ENCODE peak calls at places on chromosome 6, in five cellular contexts. One of them, this sample, is unnamed.

GRCh38 chr6:30942338-30943060 is 1.7 kb downstream of the MUCL3 start:
- DNase-seq in stimulated activated CD4-positive, alpha-beta T cell treated with anti-CD3 and anti-CD28 coated beads, TNF-alpha, amount 100 ng/mL, for 1 hour: no peak
- DNase-seq in psoas muscle: peak; percentile 80
- DNase-seq in germinal center: no peak
- DNase-seq in activated T-cell treated with anti-CD3 and anti-CD28 coated beads, Interleukin-2, amount 50 U/mL, for 24 hours: no peak
- DNase-seq in this sample: no peak

GRCh38 chr6:21949211-21949801 is 347.5 kb downstream of the PRL start:
- DNase-seq in stimulated activated CD4-positive, alpha-beta T cell treated with anti-CD3 and anti-CD28 coated beads, TNF-alpha, amount 100 ng/mL, for 1 hour: no peak
- DNase-seq in psoas muscle: no peak
- DNase-seq in germinal center: no peak
- DNase-seq in activated T-cell treated with anti-CD3 and anti-CD28 coated beads, Interleukin-2, amount 50 U/mL, for 24 hours: no peak
- DNase-seq in this sample: no peak

GRCh38 chr6:113433506-113433991 is 423.6 kb upstream of the MARCKS start:
- DNase-seq in stimulated activated CD4-positive, alpha-beta T cell treated with anti-CD3 and anti-CD28 coated beads, TNF-alpha, amount 100 ng/mL, for 1 hour: no peak
- DNase-seq in psoas muscle: peak; percentile 67
- DNase-seq in germinal center: no peak
- DNase-seq in activated T-cell treated with anti-CD3 and anti-CD28 coated beads, Interleukin-2, amount 50 U/mL, for 24 hours: no peak
- DNase-seq in this sample: no peak

GRCh38 chr6:133512410-133513016 is 271.4 kb downstream of the EYA4 start:
- DNase-seq in stimulated activated CD4-positive, alpha-beta T cell treated with anti-CD3 and anti-CD28 coated beads, TNF-alpha, amount 100 ng/mL, for 1 hour: no peak
- DNase-seq in psoas muscle: no peak
- DNase-seq in germinal center: no peak
- DNase-seq in activated T-cell treated with anti-CD3 and anti-CD28 coated beads, Interleukin-2, amount 50 U/mL, for 24 hours: peak; percentile 35
- DNase-seq in this sample: no peak

GRCh38 chr6:33854572-33855030 is 50.8 kb upstream of the MLN start:
- DNase-seq in stimulated activated CD4-positive, alpha-beta T cell treated with anti-CD3 and anti-CD28 coated beads, TNF-alpha, amount 100 ng/mL, for 1 hour: no peak
- DNase-seq in psoas muscle: no peak
- DNase-seq in germinal center: no peak
- DNase-seq in activated T-cell treated with anti-CD3 and anti-CD28 coated beads, Interleukin-2, amount 50 U/mL, for 24 hours: no peak
- DNase-seq in this sample: no peak

GRCh38 chr6:87653074-87653962 is 48.7 kb downstream of the AKIRIN2 start:
- DNase-seq in stimulated activated CD4-positive, alpha-beta T cell treated with anti-CD3 and anti-CD28 coated beads, TNF-alpha, amount 100 ng/mL, for 1 hour: no peak
- DNase-seq in psoas muscle: no peak
- DNase-seq in germinal center: no peak
- DNase-seq in activated T-cell treated with anti-CD3 and anti-CD28 coated beads, Interleukin-2, amount 50 U/mL, for 24 hours: no peak
- DNase-seq in this sample: no peak

GRCh38 chr6:64489760-64490159 is 854.2 kb downstream of the PHF3 start:
- DNase-seq in stimulated activated CD4-positive, alpha-beta T cell treated with anti-CD3 and anti-CD28 coated beads, TNF-alpha, amount 100 ng/mL, for 1 hour: no peak
- DNase-seq in psoas muscle: no peak
- DNase-seq in germinal center: no peak
- DNase-seq in activated T-cell treated with anti-CD3 and anti-CD28 coated beads, Interleukin-2, amount 50 U/mL, for 24 hours: no peak
- DNase-seq in this sample: no peak

GRCh38 chr6:18115356-18115755 is 7.1 kb downstream of the NHLRC1 start:
- DNase-seq in stimulated activated CD4-positive, alpha-beta T cell treated with anti-CD3 and anti-CD28 coated beads, TNF-alpha, amount 100 ng/mL, for 1 hour: no peak
- DNase-seq in psoas muscle: no peak
- DNase-seq in germinal center: no peak
- DNase-seq in activated T-cell treated with anti-CD3 and anti-CD28 coated beads, Interleukin-2, amount 50 U/mL, for 24 hours: no peak
- DNase-seq in this sample: no peak

GRCh38 chr6:44512868-44513641 is 125.5 kb downstream of the CDC5L start:
- DNase-seq in stimulated activated CD4-positive, alpha-beta T cell treated with anti-CD3 and anti-CD28 coated beads, TNF-alpha, amount 100 ng/mL, for 1 hour: no peak
- DNase-seq in psoas muscle: no peak
- DNase-seq in germinal center: no peak
- DNase-seq in activated T-cell treated with anti-CD3 and anti-CD28 coated beads, Interleukin-2, amount 50 U/mL, for 24 hours: no peak
- DNase-seq in this sample: no peak

GRCh38 chr6:26235240-26235730 is 129.7 kb upstream of the BTN3A2 start:
- DNase-seq in stimulated activated CD4-positive, alpha-beta T cell treated with anti-CD3 and anti-CD28 coated beads, TNF-alpha, amount 100 ng/mL, for 1 hour: no peak
- DNase-seq in psoas muscle: no peak
- DNase-seq in germinal center: no peak
- DNase-seq in activated T-cell treated with anti-CD3 and anti-CD28 coated beads, Interleukin-2, amount 50 U/mL, for 24 hours: no peak
- DNase-seq in this sample: no peak

GRCh38 chr6:158485411-158485810 is 74.5 kb upstream of the TMEM181 start:
- DNase-seq in stimulated activated CD4-positive, alpha-beta T cell treated with anti-CD3 and anti-CD28 coated beads, TNF-alpha, amount 100 ng/mL, for 1 hour: no peak
- DNase-seq in psoas muscle: no peak
- DNase-seq in germinal center: no peak
- DNase-seq in activated T-cell treated with anti-CD3 and anti-CD28 coated beads, Interleukin-2, amount 50 U/mL, for 24 hours: no peak
- DNase-seq in this sample: no peak

GRCh38 chr6:78192057-78192456 is 539.2 kb downstream of the MEI4 start:
- DNase-seq in stimulated activated CD4-positive, alpha-beta T cell treated with anti-CD3 and anti-CD28 coated beads, TNF-alpha, amount 100 ng/mL, for 1 hour: no peak
- DNase-seq in psoas muscle: no peak
- DNase-seq in germinal center: no peak
- DNase-seq in activated T-cell treated with anti-CD3 and anti-CD28 coated beads, Interleukin-2, amount 50 U/mL, for 24 hours: no peak
- DNase-seq in this sample: no peak

GRCh38 chr6:108798672-108799355 is 49.4 kb upstream of the ARMC2 start:
- DNase-seq in stimulated activated CD4-positive, alpha-beta T cell treated with anti-CD3 and anti-CD28 coated beads, TNF-alpha, amount 100 ng/mL, for 1 hour: peak; percentile 6
- DNase-seq in psoas muscle: no peak
- DNase-seq in germinal center: no peak
- DNase-seq in activated T-cell treated with anti-CD3 and anti-CD28 coated beads, Interleukin-2, amount 50 U/mL, for 24 hours: peak; percentile 59
- DNase-seq in this sample: no peak

GRCh38 chr6:15796130-15796766 is 133.4 kb upstream of the DTNBP1 start:
- DNase-seq in stimulated activated CD4-positive, alpha-beta T cell treated with anti-CD3 and anti-CD28 coated beads, TNF-alpha, amount 100 ng/mL, for 1 hour: no peak
- DNase-seq in psoas muscle: no peak
- DNase-seq in germinal center: no peak
- DNase-seq in activated T-cell treated with anti-CD3 and anti-CD28 coated beads, Interleukin-2, amount 50 U/mL, for 24 hours: no peak
- DNase-seq in this sample: no peak

GRCh38 chr6:135438907-135439535 is 58.5 kb downstream of the AHI1 start:
- DNase-seq in stimulated activated CD4-positive, alpha-beta T cell treated with anti-CD3 and anti-CD28 coated beads, TNF-alpha, amount 100 ng/mL, for 1 hour: no peak
- DNase-seq in psoas muscle: no peak
- DNase-seq in germinal center: peak; percentile 18
- DNase-seq in activated T-cell treated with anti-CD3 and anti-CD28 coated beads, Interleukin-2, amount 50 U/mL, for 24 hours: no peak
- DNase-seq in this sample: no peak

GRCh38 chr6:130632288-130632687 is 194.9 kb upstream of the SMLR1 start:
- DNase-seq in stimulated activated CD4-positive, alpha-beta T cell treated with anti-CD3 and anti-CD28 coated beads, TNF-alpha, amount 100 ng/mL, for 1 hour: no peak
- DNase-seq in psoas muscle: no peak
- DNase-seq in germinal center: no peak
- DNase-seq in activated T-cell treated with anti-CD3 and anti-CD28 coated beads, Interleukin-2, amount 50 U/mL, for 24 hours: no peak
- DNase-seq in this sample: no peak

GRCh38 chr6:11428895-11429294 is 108.7 kb upstream of the TMEM170B start:
- DNase-seq in stimulated activated CD4-positive, alpha-beta T cell treated with anti-CD3 and anti-CD28 coated beads, TNF-alpha, amount 100 ng/mL, for 1 hour: no peak
- DNase-seq in psoas muscle: no peak
- DNase-seq in germinal center: no peak
- DNase-seq in activated T-cell treated with anti-CD3 and anti-CD28 coated beads, Interleukin-2, amount 50 U/mL, for 24 hours: no peak
- DNase-seq in this sample: no peak

GRCh38 chr6:152273638-152274037 is 363.5 kb downstream of the SYNE1 start:
- DNase-seq in stimulated activated CD4-positive, alpha-beta T cell treated with anti-CD3 and anti-CD28 coated beads, TNF-alpha, amount 100 ng/mL, for 1 hour: no peak
- DNase-seq in psoas muscle: peak; percentile 68
- DNase-seq in germinal center: no peak
- DNase-seq in activated T-cell treated with anti-CD3 and anti-CD28 coated beads, Interleukin-2, amount 50 U/mL, for 24 hours: no peak
- DNase-seq in this sample: no peak

GRCh38 chr6:34233867-34234266 is 2.8 kb upstream of the HMGA1 start:
- DNase-seq in stimulated activated CD4-positive, alpha-beta T cell treated with anti-CD3 and anti-CD28 coated beads, TNF-alpha, amount 100 ng/mL, for 1 hour: no peak
- DNase-seq in psoas muscle: peak; percentile 37
- DNase-seq in germinal center: no peak
- DNase-seq in activated T-cell treated with anti-CD3 and anti-CD28 coated beads, Interleukin-2, amount 50 U/mL, for 24 hours: no peak
- DNase-seq in this sample: no peak

GRCh38 chr6:45706319-45706718 is 309.3 kb downstream of the CLIC5 start:
- DNase-seq in stimulated activated CD4-positive, alpha-beta T cell treated with anti-CD3 and anti-CD28 coated beads, TNF-alpha, amount 100 ng/mL, for 1 hour: no peak
- DNase-seq in psoas muscle: no peak
- DNase-seq in germinal center: no peak
- DNase-seq in activated T-cell treated with anti-CD3 and anti-CD28 coated beads, Interleukin-2, amount 50 U/mL, for 24 hours: no peak
- DNase-seq in this sample: no peak

GRCh38 chr6:15244605-15245360 is 1.1 kb upstream of the JARID2 start:
- DNase-seq in stimulated activated CD4-positive, alpha-beta T cell treated with anti-CD3 and anti-CD28 coated beads, TNF-alpha, amount 100 ng/mL, for 1 hour: peak; percentile 19
- DNase-seq in psoas muscle: peak; percentile 96
- DNase-seq in germinal center: peak; percentile 62
- DNase-seq in activated T-cell treated with anti-CD3 and anti-CD28 coated beads, Interleukin-2, amount 50 U/mL, for 24 hours: no peak
- DNase-seq in this sample: peak; percentile 51

GRCh38 chr6:38346291-38347079 is 293.2 kb downstream of the BTBD9 start:
- DNase-seq in stimulated activated CD4-positive, alpha-beta T cell treated with anti-CD3 and anti-CD28 coated beads, TNF-alpha, amount 100 ng/mL, for 1 hour: no peak
- DNase-seq in psoas muscle: no peak
- DNase-seq in germinal center: no peak
- DNase-seq in activated T-cell treated with anti-CD3 and anti-CD28 coated beads, Interleukin-2, amount 50 U/mL, for 24 hours: no peak
- DNase-seq in this sample: no peak

GRCh38 chr6:165183496-165184140 is 125.8 kb downstream of the C6orf118 start:
- DNase-seq in stimulated activated CD4-positive, alpha-beta T cell treated with anti-CD3 and anti-CD28 coated beads, TNF-alpha, amount 100 ng/mL, for 1 hour: no peak
- DNase-seq in psoas muscle: no peak
- DNase-seq in germinal center: no peak
- DNase-seq in activated T-cell treated with anti-CD3 and anti-CD28 coated beads, Interleukin-2, amount 50 U/mL, for 24 hours: no peak
- DNase-seq in this sample: no peak

GRCh38 chr6:35197196-35197595 is 16.6 kb upstream of the SCUBE3 start:
- DNase-seq in stimulated activated CD4-positive, alpha-beta T cell treated with anti-CD3 and anti-CD28 coated beads, TNF-alpha, amount 100 ng/mL, for 1 hour: no peak
- DNase-seq in psoas muscle: no peak
- DNase-seq in germinal center: no peak
- DNase-seq in activated T-cell treated with anti-CD3 and anti-CD28 coated beads, Interleukin-2, amount 50 U/mL, for 24 hours: no peak
- DNase-seq in this sample: no peak

GRCh38 chr6:166852484-166852975 is 103.8 kb downstream of the RNASET2 start:
- DNase-seq in stimulated activated CD4-positive, alpha-beta T cell treated with anti-CD3 and anti-CD28 coated beads, TNF-alpha, amount 100 ng/mL, for 1 hour: no peak
- DNase-seq in psoas muscle: no peak
- DNase-seq in germinal center: no peak
- DNase-seq in activated T-cell treated with anti-CD3 and anti-CD28 coated beads, Interleukin-2, amount 50 U/mL, for 24 hours: peak; percentile 42
- DNase-seq in this sample: no peak

GRCh38 chr6:7541175-7542064 is at the start of gene DSP:
- DNase-seq in stimulated activated CD4-positive, alpha-beta T cell treated with anti-CD3 and anti-CD28 coated beads, TNF-alpha, amount 100 ng/mL, for 1 hour: no peak
- DNase-seq in psoas muscle: peak; percentile 51
- DNase-seq in germinal center: peak; percentile 37
- DNase-seq in activated T-cell treated with anti-CD3 and anti-CD28 coated beads, Interleukin-2, amount 50 U/mL, for 24 hours: peak; percentile 51
- DNase-seq in this sample: no peak

GRCh38 chr6:127204278-127204677 is 62.4 kb upstream of the RNF146 start:
- DNase-seq in stimulated activated CD4-positive, alpha-beta T cell treated with anti-CD3 and anti-CD28 coated beads, TNF-alpha, amount 100 ng/mL, for 1 hour: no peak
- DNase-seq in psoas muscle: no peak
- DNase-seq in germinal center: no peak
- DNase-seq in activated T-cell treated with anti-CD3 and anti-CD28 coated beads, Interleukin-2, amount 50 U/mL, for 24 hours: no peak
- DNase-seq in this sample: no peak

GRCh38 chr6:35298625-35299140 is 1.1 kb downstream of the DEF6 start:
- DNase-seq in stimulated activated CD4-positive, alpha-beta T cell treated with anti-CD3 and anti-CD28 coated beads, TNF-alpha, amount 100 ng/mL, for 1 hour: no peak
- DNase-seq in psoas muscle: no peak
- DNase-seq in germinal center: peak; percentile 39
- DNase-seq in activated T-cell treated with anti-CD3 and anti-CD28 coated beads, Interleukin-2, amount 50 U/mL, for 24 hours: peak; percentile 56
- DNase-seq in this sample: no peak

GRCh38 chr6:41150671-41151070 is 3.5 kb downstream of the TREML1 start:
- DNase-seq in stimulated activated CD4-positive, alpha-beta T cell treated with anti-CD3 and anti-CD28 coated beads, TNF-alpha, amount 100 ng/mL, for 1 hour: no peak
- DNase-seq in psoas muscle: no peak
- DNase-seq in germinal center: no peak
- DNase-seq in activated T-cell treated with anti-CD3 and anti-CD28 coated beads, Interleukin-2, amount 50 U/mL, for 24 hours: no peak
- DNase-seq in this sample: no peak

GRCh38 chr6:12103158-12103557 is 91.0 kb downstream of the HIVEP1 start:
- DNase-seq in stimulated activated CD4-positive, alpha-beta T cell treated with anti-CD3 and anti-CD28 coated beads, TNF-alpha, amount 100 ng/mL, for 1 hour: no peak
- DNase-seq in psoas muscle: no peak
- DNase-seq in germinal center: no peak
- DNase-seq in activated T-cell treated with anti-CD3 and anti-CD28 coated beads, Interleukin-2, amount 50 U/mL, for 24 hours: no peak
- DNase-seq in this sample: no peak

GRCh38 chr6:33906413-33906812 is 102.6 kb upstream of the MLN start:
- DNase-seq in stimulated activated CD4-positive, alpha-beta T cell treated with anti-CD3 and anti-CD28 coated beads, TNF-alpha, amount 100 ng/mL, for 1 hour: no peak
- DNase-seq in psoas muscle: no peak
- DNase-seq in germinal center: no peak
- DNase-seq in activated T-cell treated with anti-CD3 and anti-CD28 coated beads, Interleukin-2, amount 50 U/mL, for 24 hours: no peak
- DNase-seq in this sample: no peak

GRCh38 chr6:89375902-89376301 is 23.4 kb upstream of the UBE2J1 start:
- DNase-seq in stimulated activated CD4-positive, alpha-beta T cell treated with anti-CD3 and anti-CD28 coated beads, TNF-alpha, amount 100 ng/mL, for 1 hour: no peak
- DNase-seq in psoas muscle: no peak
- DNase-seq in germinal center: no peak
- DNase-seq in activated T-cell treated with anti-CD3 and anti-CD28 coated beads, Interleukin-2, amount 50 U/mL, for 24 hours: no peak
- DNase-seq in this sample: no peak

GRCh38 chr6:40409716-40410397 is 177.3 kb downstream of the LRFN2 start:
- DNase-seq in stimulated activated CD4-positive, alpha-beta T cell treated with anti-CD3 and anti-CD28 coated beads, TNF-alpha, amount 100 ng/mL, for 1 hour: no peak
- DNase-seq in psoas muscle: no peak
- DNase-seq in germinal center: no peak
- DNase-seq in activated T-cell treated with anti-CD3 and anti-CD28 coated beads, Interleukin-2, amount 50 U/mL, for 24 hours: no peak
- DNase-seq in this sample: no peak

GRCh38 chr6:79610301-79611009 is 20.7 kb upstream of the SH3BGRL2 start:
- DNase-seq in stimulated activated CD4-positive, alpha-beta T cell treated with anti-CD3 and anti-CD28 coated beads, TNF-alpha, amount 100 ng/mL, for 1 hour: no peak
- DNase-seq in psoas muscle: no peak
- DNase-seq in germinal center: no peak
- DNase-seq in activated T-cell treated with anti-CD3 and anti-CD28 coated beads, Interleukin-2, amount 50 U/mL, for 24 hours: no peak
- DNase-seq in this sample: no peak

GRCh38 chr6:36769676-36770499 is 69.4 kb downstream of the CPNE5 start:
- DNase-seq in stimulated activated CD4-positive, alpha-beta T cell treated with anti-CD3 and anti-CD28 coated beads, TNF-alpha, amount 100 ng/mL, for 1 hour: no peak
- DNase-seq in psoas muscle: peak; percentile 52
- DNase-seq in germinal center: no peak
- DNase-seq in activated T-cell treated with anti-CD3 and anti-CD28 coated beads, Interleukin-2, amount 50 U/mL, for 24 hours: peak; percentile 57
- DNase-seq in this sample: no peak